ENCODE peak calls at places on chromosome 10, in six cellular contexts. W, Y, S, K, L and E are unnamed samples.

GRCh38 chr10:70378122-70378521 is 4.3 kb downstream of the LRRC20 start:
- DNase-seq in Y (no peak), K (no peak), L (no peak), S (peak; percentile 88), W (peak; percentile 81), E (no peak)

GRCh38 chr10:56823849-56824248 is 462.8 kb upstream of the ZWINT start:
- DNase-seq in L (peak; percentile 5), S (no peak), W (no peak), K (no peak), Y (no peak), E (no peak)

GRCh38 chr10:116170815-116171250 is 102.2 kb downstream of the GFRA1 start:
- DNase-seq in W (no peak), Y (no peak), S (no peak), K (no peak), L (no peak), E (no peak)

GRCh38 chr10:22477365-22478287 is 132.3 kb downstream of the SPAG6 start:
- DNase-seq in W (no peak), K (peak; percentile 78), L (no peak), S (no peak), Y (no peak), E (no peak)

GRCh38 chr10:43043342-43043772 is 33.5 kb upstream of the RET start:
- DNase-seq in L (no peak), Y (no peak), K (no peak), W (peak; percentile 44), S (no peak), E (no peak)

GRCh38 chr10:61840403-61840802 is 61.1 kb upstream of the ARID5B start:
- DNase-seq in S (no peak), K (no peak), L (no peak), W (no peak), Y (no peak), E (no peak)

GRCh38 chr10:110724116-110724701 is 80.1 kb downstream of the RBM20 start:
- DNase-seq in W (no peak), K (no peak), Y (no peak), S (no peak), L (no peak), E (no peak)

GRCh38 chr10:91642831-91643692 is 10.2 kb upstream of the PPP1R3C start:
- DNase-seq in K (no peak), Y (no peak), L (no peak), W (no peak), S (no peak), E (no peak)

GRCh38 chr10:89080660-89081059 is 90.1 kb downstream of the FAS start:
- DNase-seq in K (no peak), L (no peak), W (no peak), Y (no peak), S (no peak), E (no peak)

GRCh38 chr10:22849077-22849810 is 78.6 kb upstream of the ARMC3 start:
- DNase-seq in L (no peak), S (no peak), K (no peak), W (peak; percentile 92), Y (peak; percentile 58), E (peak; percentile 86)

GRCh38 chr10:10317151-10317550 is 700.5 kb upstream of the CELF2 start:
- DNase-seq in L (no peak), S (no peak), Y (no peak), W (no peak), K (no peak), E (no peak)

GRCh38 chr10:33335800-33336605 is 1.5 kb upstream of the NRP1 start:
- DNase-seq in S (no peak), K (peak; percentile 71), Y (peak; percentile 69), L (no peak), W (peak; percentile 84), E (peak; percentile 69)

GRCh38 chr10:53579773-53580172 is 807.2 kb upstream of the MBL2 start:
- DNase-seq in Y (no peak), K (no peak), W (no peak), S (no peak), L (no peak), E (no peak)
- TF ChIP-seq CTCF in Y (no peak), K (no peak), W (no peak), S (no peak), L (no peak), E (no peak)

DNA sequence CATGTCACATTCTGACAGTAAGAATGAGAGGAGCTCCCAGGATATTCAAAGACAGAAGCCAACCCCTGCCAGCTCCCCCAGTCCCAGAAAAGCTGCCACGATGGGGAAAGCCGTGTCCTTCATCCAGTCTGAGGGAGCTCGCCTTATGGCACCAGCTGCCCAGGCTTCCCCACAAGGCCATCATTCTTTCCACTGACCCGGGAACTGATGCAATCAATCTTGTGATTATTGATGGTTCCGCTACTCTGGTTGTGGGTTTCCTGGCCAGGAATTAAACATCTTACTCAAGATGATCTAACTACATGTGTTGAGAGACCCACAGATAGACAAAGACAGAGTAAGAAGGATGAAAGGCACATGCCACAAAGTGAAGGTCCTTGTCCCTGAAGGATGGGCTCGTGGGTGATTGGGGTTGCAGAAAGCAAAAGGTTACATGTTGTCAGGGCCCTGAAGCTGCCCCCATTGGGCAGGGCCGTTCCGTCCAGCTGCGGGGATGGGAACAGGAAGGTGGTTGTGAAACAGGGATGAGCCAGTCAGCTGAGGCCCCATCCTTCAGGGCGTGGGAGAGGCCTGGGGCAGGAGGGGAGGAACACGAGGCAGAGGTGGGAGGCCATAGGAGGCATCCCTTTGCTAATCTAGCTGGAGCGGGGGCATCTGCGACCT is 127.6 kb downstream of the OAT start:
- DNase-seq in Y (peak; percentile 30), L (no peak), W (peak; percentile 83), K (no peak), S (no peak), E (no peak)
- TF ChIP-seq POLR2AphosphoS5 in Y (peak; percentile 17), L (no peak), W (no peak), K (no peak), S (no peak), E (no peak)

GRCh38 chr10:80410122-80410521 is 1.8 kb downstream of the PRXL2A start:
- DNase-seq in S (no peak), W (no peak), K (no peak), Y (peak; percentile 66), L (no peak), E (no peak)

GRCh38 chr10:80410578-80411145 is 2.3 kb downstream of the PRXL2A start:
- DNase-seq in S (no peak), Y (peak; percentile 32), L (no peak), K (no peak), W (no peak), E (no peak)

GRCh38 chr10:80408198-80409085 is at the start of gene PRXL2A:
- DNase-seq in Y (peak; percentile 89), W (peak; percentile 91), S (no peak), K (peak; percentile 97), L (no peak), E (peak; percentile 81)

GRCh38 chr10:80407836-80408197 is 534 bp upstream of the PRXL2A start:
- DNase-seq in L (no peak), S (peak; percentile 37), W (no peak), K (peak; percentile 57), Y (peak; percentile 48), E (no peak)

GRCh38 chr10:80409121-80409520 is 770 bp downstream of the PRXL2A start:
- DNase-seq in W (no peak), S (no peak), K (no peak), Y (no peak), L (no peak), E (no peak)
- H3K4me3 ChIP-seq in W (peak overlapping the region; percentile 76), S (no peak overlapping the region), K (peak overlapping the region; percentile 65), Y (peak overlapping the region; percentile 79), L (peak overlapping the region; percentile 77), E (peak overlapping the region; percentile 82)

GRCh38 chr10:17781856-17782255 is 27.3 kb upstream of the MRC1 start:
- DNase-seq in Y (no peak), S (no peak), L (no peak), W (no peak), K (no peak), E (no peak)
- TF ChIP-seq CTCF in Y (no peak), S (peak; percentile 24), L (no peak), W (no peak), K (peak; percentile 45), E (no peak)

DNA sequence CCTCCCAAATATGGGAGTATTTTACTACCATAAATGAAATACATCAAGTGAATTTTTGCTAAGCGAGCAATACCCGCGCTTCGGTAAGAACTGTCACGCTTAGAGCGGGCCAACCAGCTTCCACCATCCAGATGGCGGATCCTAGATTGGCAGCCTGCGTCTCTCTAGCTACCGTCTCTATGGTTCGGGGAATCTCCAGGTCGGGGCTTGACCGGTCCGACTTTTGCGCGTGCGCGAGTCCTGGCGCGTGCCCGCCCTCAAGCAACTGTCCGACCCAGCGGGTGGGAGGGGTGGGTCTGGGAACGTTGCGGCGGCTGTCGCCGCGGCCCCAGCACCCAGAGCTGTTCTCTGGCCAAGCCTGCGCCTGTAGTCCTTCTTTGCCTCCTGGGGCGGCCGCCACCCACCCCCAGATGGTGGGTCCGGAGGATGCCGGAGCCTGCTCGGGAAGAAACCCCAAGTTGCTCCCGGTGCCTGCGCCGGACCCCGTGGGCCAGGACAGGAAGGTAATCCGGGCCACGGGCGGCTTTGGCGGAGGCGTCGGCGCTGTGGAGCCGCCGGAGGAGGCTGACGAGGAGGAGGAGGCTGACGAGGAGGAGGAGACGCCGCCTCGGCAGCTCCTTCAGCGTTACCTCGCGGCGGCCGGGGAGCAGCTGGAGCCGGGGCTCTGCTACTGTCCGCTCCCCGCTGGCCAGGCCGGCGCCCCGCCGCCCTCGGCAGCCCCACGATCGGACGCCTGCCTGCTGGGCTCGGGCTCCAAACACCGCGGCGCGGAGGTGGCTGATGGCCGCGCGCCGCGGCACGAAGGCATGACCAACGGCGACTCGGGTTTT is at the start of gene TBC1D12:
- DNase-seq in W (peak; percentile 98), S (peak; percentile 97), K (peak; percentile 93), L (peak; percentile 79), Y (peak; percentile 96), E (peak; percentile 95)
- TF ChIP-seq POLR2AphosphoS5 in W (peak; percentile 89), S (peak; percentile 88), K (no peak), L (peak; percentile 50), Y (peak; percentile 89), E (peak; percentile 84)

DNA sequence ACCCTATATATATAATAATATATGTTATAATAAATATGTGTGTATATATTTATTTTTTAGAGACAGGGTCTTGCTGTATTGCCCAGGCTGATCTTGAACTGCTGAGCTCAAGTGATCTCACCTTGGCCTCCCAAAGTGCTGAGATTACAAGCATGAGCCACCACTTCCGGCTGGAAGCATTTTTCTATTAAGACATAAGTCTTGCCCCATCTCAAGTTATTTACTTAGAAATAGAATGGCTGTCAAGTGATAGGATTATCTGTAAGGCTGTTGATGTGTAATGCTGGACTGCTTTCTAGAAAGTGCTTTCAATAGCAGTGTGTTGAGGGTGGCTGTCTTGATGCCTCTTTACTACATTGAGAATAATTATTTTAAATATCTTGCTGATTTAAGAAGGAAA is 65.2 kb downstream of the ZMYND11 start:
- DNase-seq in Y (no peak), W (no peak), K (no peak), S (no peak), L (no peak), E (no peak)
- H3K4me3 ChIP-seq in Y (no peak overlapping the region), W (no peak overlapping the region), K (no peak overlapping the region), S (no peak overlapping the region), L (no peak overlapping the region), E (no peak overlapping the region)

GRCh38 chr10:129843131-129843541 is 120.9 kb downstream of the EBF3 start:
- DNase-seq in Y (no peak), W (no peak), S (no peak), L (no peak), K (no peak), E (no peak)

GRCh38 chr10:129846991-129847391 is 117.1 kb downstream of the EBF3 start:
- DNase-seq in L (no peak), W (no peak), S (no peak), K (no peak), Y (no peak), E (no peak)

GRCh38 chr10:129843702-129844101 is 120.4 kb downstream of the EBF3 start:
- DNase-seq in L (no peak), K (no peak), S (no peak), Y (no peak), W (no peak), E (no peak)

GRCh38 chr10:129844191-129844590 is 119.9 kb downstream of the EBF3 start:
- DNase-seq in L (no peak), S (no peak), W (no peak), Y (no peak), K (no peak), E (no peak)

GRCh38 chr10:129845081-129845823 is 118.8 kb downstream of the EBF3 start:
- DNase-seq in S (no peak), K (no peak), W (no peak), Y (no peak), L (no peak), E (no peak)
- TF ChIP-seq CTCF in S (no peak), K (no peak), W (no peak), Y (no peak), L (no peak), E (no peak)